ENCODE peak calls at places on chromosomes 12 and 14, in four cellular contexts. One of them, this sample, is unnamed.

GRCh38 chr14:43877351-43877900 is 629.7 kb downstream of the FSCB start:
- DNase-seq in astrocyte: no peak
- DNase-seq in dorsolateral prefrontal cortex: no peak
- DNase-seq in HS-5: no peak
- DNase-seq in this sample: no peak

GRCh38 chr14:59336078-59336477 is 129.1 kb downstream of the GPR135 start:
- DNase-seq in astrocyte: peak
- DNase-seq in dorsolateral prefrontal cortex: no peak
- DNase-seq in HS-5: no peak
- DNase-seq in this sample: no peak

GRCh38 chr12:12207746-12208145 is 59.1 kb downstream of the LRP6 start:
- DNase-seq in astrocyte: peak
- DNase-seq in dorsolateral prefrontal cortex: no peak
- DNase-seq in HS-5: no peak
- DNase-seq in this sample: no peak

GRCh38 chr14:31261523-31261858 is 53.9 kb upstream of the HECTD1 start:
- DNase-seq in astrocyte: no peak
- DNase-seq in dorsolateral prefrontal cortex: no peak
- DNase-seq in HS-5: no peak
- DNase-seq in this sample: no peak

GRCh38 chr12:116137318-116137717 is 140.2 kb downstream of the MED13L start:
- DNase-seq in astrocyte: no peak
- DNase-seq in dorsolateral prefrontal cortex: no peak
- DNase-seq in HS-5: no peak
- DNase-seq in this sample: no peak

GRCh38 chr14:24837280-24838046 is 203.5 kb upstream of the GZMB start:
- DNase-seq in astrocyte: peak
- DNase-seq in dorsolateral prefrontal cortex: no peak
- DNase-seq in HS-5: no peak
- DNase-seq in this sample: no peak

GRCh38 chr12:73125148-73125547 is 853.0 kb downstream of the TRHDE start:
- DNase-seq in astrocyte: no peak
- DNase-seq in dorsolateral prefrontal cortex: no peak
- DNase-seq in HS-5: no peak
- DNase-seq in this sample: no peak

GRCh38 chr12:21577516-21577915 is 27.1 kb downstream of the GYS2 start:
- DNase-seq in astrocyte: no peak
- DNase-seq in dorsolateral prefrontal cortex: no peak
- DNase-seq in HS-5: no peak
- DNase-seq in this sample: no peak

GRCh38 chr14:55973285-55973800 is 144.9 kb upstream of the PELI2 start:
- DNase-seq in astrocyte: no peak
- DNase-seq in dorsolateral prefrontal cortex: no peak
- DNase-seq in HS-5: no peak
- DNase-seq in this sample: no peak

GRCh38 chr12:46553266-46553665 is 180.7 kb upstream of the SLC38A2 start:
- DNase-seq in astrocyte: peak
- DNase-seq in dorsolateral prefrontal cortex: no peak
- DNase-seq in HS-5: no peak
- DNase-seq in this sample: no peak

GRCh38 chr12:64006211-64006610 is 161.7 kb downstream of the SRGAP1 start:
- DNase-seq in astrocyte: peak
- DNase-seq in dorsolateral prefrontal cortex: no peak
- DNase-seq in HS-5: no peak
- DNase-seq in this sample: no peak

GRCh38 chr12:13196302-13196921 is at the start of gene EMP1:
- DNase-seq in astrocyte: peak
- DNase-seq in dorsolateral prefrontal cortex: peak
- DNase-seq in HS-5: peak
- DNase-seq in this sample: peak

GRCh38 chr12:39692258-39692853 is 72.8 kb upstream of the ABCD2 start:
- DNase-seq in astrocyte: peak
- DNase-seq in dorsolateral prefrontal cortex: no peak
- DNase-seq in HS-5: no peak
- DNase-seq in this sample: peak

This sample was measured in RPMI8226.